ENCODE peak calls at places on chromosomes 12 and 14, in nine cellular contexts. One of them, this sample, is unnamed.

GRCh38 chr12:99984271-99985128 is at the start of gene ANKS1B:
- DNase-seq in psoas muscle: peak; percentile 70
- DNase-seq in H1: peak; percentile 25
- DNase-seq in astrocyte: peak; percentile 49
- DNase-seq in esophagus squamous epithelium: no peak
- DNase-seq in left ventricle myocardium inferior: peak; percentile 34
- DNase-seq in stomach: peak; percentile 49
- DNase-seq in fibroblast of lung: peak; percentile 9
- DNase-seq in neural progenitor cell: peak; percentile 86
- DNase-seq in this sample: peak; percentile 42

GRCh38 chr14:86279405-86279804 is 749.5 kb downstream of the FLRT2 start:
- DNase-seq in psoas muscle: no peak
- DNase-seq in H1: no peak
- DNase-seq in astrocyte: no peak
- DNase-seq in esophagus squamous epithelium: no peak
- DNase-seq in left ventricle myocardium inferior: no peak
- DNase-seq in stomach: no peak
- DNase-seq in fibroblast of lung: no peak
- DNase-seq in neural progenitor cell: no peak
- DNase-seq in this sample: no peak

GRCh38 chr14:104245075-104245474 is 106.7 kb downstream of the KIF26A start:
- DNase-seq in psoas muscle: no peak
- DNase-seq in H1: no peak
- DNase-seq in astrocyte: no peak
- DNase-seq in esophagus squamous epithelium: no peak
- DNase-seq in left ventricle myocardium inferior: no peak
- DNase-seq in stomach: peak; percentile 3
- DNase-seq in fibroblast of lung: no peak
- DNase-seq in neural progenitor cell: no peak
- DNase-seq in this sample: no peak

GRCh38 chr14:91945776-91946305 is 1.7 kb downstream of the FBLN5 start:
- DNase-seq in psoas muscle: no peak
- DNase-seq in H1: no peak
- DNase-seq in astrocyte: no peak
- DNase-seq in esophagus squamous epithelium: no peak
- DNase-seq in left ventricle myocardium inferior: no peak
- DNase-seq in stomach: no peak
- DNase-seq in fibroblast of lung: no peak
- DNase-seq in neural progenitor cell: no peak
- DNase-seq in this sample: no peak

GRCh38 chr12:114257687-114258086 is 148.3 kb downstream of the TBX5 start:
- DNase-seq in psoas muscle: no peak
- DNase-seq in H1: no peak
- DNase-seq in astrocyte: no peak
- DNase-seq in esophagus squamous epithelium: no peak
- DNase-seq in left ventricle myocardium inferior: no peak
- DNase-seq in stomach: no peak
- DNase-seq in fibroblast of lung: no peak
- DNase-seq in neural progenitor cell: no peak
- DNase-seq in this sample: no peak

GRCh38 chr12:48104531-48104930 is 1.3 kb downstream of the SENP1 start:
- DNase-seq in psoas muscle: no peak
- DNase-seq in H1: no peak
- DNase-seq in astrocyte: no peak
- DNase-seq in esophagus squamous epithelium: no peak
- DNase-seq in left ventricle myocardium inferior: no peak
- DNase-seq in stomach: no peak
- DNase-seq in fibroblast of lung: no peak
- DNase-seq in neural progenitor cell: no peak
- DNase-seq in this sample: no peak

GRCh38 chr12:46518729-46519128 is 146.2 kb upstream of the SLC38A2 start:
- DNase-seq in psoas muscle: no peak
- DNase-seq in H1: no peak
- DNase-seq in astrocyte: no peak
- DNase-seq in esophagus squamous epithelium: no peak
- DNase-seq in left ventricle myocardium inferior: no peak
- DNase-seq in stomach: no peak
- DNase-seq in fibroblast of lung: peak; percentile 37
- DNase-seq in neural progenitor cell: no peak
- DNase-seq in this sample: no peak

GRCh38 chr14:79057333-79057732 is 887.2 kb downstream of the NRXN3 start:
- DNase-seq in psoas muscle: no peak
- DNase-seq in H1: no peak
- DNase-seq in astrocyte: peak; percentile 22
- DNase-seq in esophagus squamous epithelium: no peak
- DNase-seq in left ventricle myocardium inferior: no peak
- DNase-seq in stomach: no peak
- DNase-seq in fibroblast of lung: peak; percentile 14
- DNase-seq in neural progenitor cell: no peak
- DNase-seq in this sample: no peak

GRCh38 chr14:20657216-20658211 is 16.0 kb upstream of the OR6S1 start:
- DNase-seq in psoas muscle: no peak
- DNase-seq in H1: peak; percentile 92
- DNase-seq in astrocyte: no peak
- DNase-seq in esophagus squamous epithelium: no peak
- DNase-seq in left ventricle myocardium inferior: no peak
- DNase-seq in stomach: no peak
- DNase-seq in fibroblast of lung: no peak
- DNase-seq in neural progenitor cell: peak; percentile 59
- DNase-seq in this sample: no peak

GRCh38 chr14:100825691-100826331 is at the start of gene MEG3:
- DNase-seq in psoas muscle: peak; percentile 75
- DNase-seq in H1: no peak
- DNase-seq in astrocyte: peak; percentile 70
- DNase-seq in esophagus squamous epithelium: no peak
- DNase-seq in left ventricle myocardium inferior: peak; percentile 35
- DNase-seq in stomach: no peak
- DNase-seq in fibroblast of lung: peak; percentile 89
- DNase-seq in neural progenitor cell: no peak
- DNase-seq in this sample: peak; percentile 55

GRCh38 chr12:50725011-50725899 is 38.6 kb upstream of the ATF1 start:
- DNase-seq in psoas muscle: no peak
- DNase-seq in H1: no peak
- DNase-seq in astrocyte: peak; percentile 33
- DNase-seq in esophagus squamous epithelium: no peak
- DNase-seq in left ventricle myocardium inferior: no peak
- DNase-seq in stomach: no peak
- DNase-seq in fibroblast of lung: peak; percentile 39
- DNase-seq in neural progenitor cell: no peak
- DNase-seq in this sample: no peak
- H3K4me1 ChIP-seq in psoas muscle: no peaks in the 10 kb centered on the region
- H3K4me1 ChIP-seq in H1: no peaks in the 10 kb centered on the region
- H3K4me1 ChIP-seq in astrocyte: no peaks in the 10 kb centered on the region
- H3K4me1 ChIP-seq in esophagus squamous epithelium: no peaks in the 10 kb centered on the region
- H3K4me1 ChIP-seq in left ventricle myocardium inferior: peaks cover 43% of the 10 kb centered on the region
- H3K4me1 ChIP-seq in stomach: peaks cover 6% of the 10 kb centered on the region
- H3K4me1 ChIP-seq in fibroblast of lung: no peaks in the 10 kb centered on the region
- H3K4me1 ChIP-seq in neural progenitor cell: no peaks in the 10 kb centered on the region
- H3K4me1 ChIP-seq in this sample: peaks cover 6% of the 10 kb centered on the region

DNA sequence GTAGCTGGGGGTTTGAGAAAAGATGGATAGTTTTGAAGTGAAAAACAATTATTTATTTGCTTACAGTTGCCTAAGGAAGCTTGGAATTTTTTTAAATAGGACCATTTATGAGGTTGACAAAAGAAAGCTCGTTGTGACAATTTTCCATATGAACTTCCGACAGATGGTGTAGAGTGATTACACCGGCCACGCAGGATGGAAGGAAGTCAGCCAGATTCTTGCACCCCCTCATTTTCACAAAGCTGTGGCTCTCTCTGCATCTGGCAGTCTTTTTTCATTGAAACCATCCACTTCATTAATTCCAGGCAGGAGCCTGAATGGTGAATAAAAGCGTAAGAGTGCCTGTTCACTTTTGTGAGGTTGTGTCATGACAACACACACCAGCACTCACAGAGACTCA is 1284.1 kb downstream of the AACS start:
- DNase-seq in psoas muscle: no peak
- DNase-seq in H1: no peak
- DNase-seq in astrocyte: no peak
- DNase-seq in esophagus squamous epithelium: no peak
- DNase-seq in left ventricle myocardium inferior: no peak
- DNase-seq in stomach: no peak
- DNase-seq in fibroblast of lung: no peak
- DNase-seq in neural progenitor cell: no peak
- DNase-seq in this sample: no peak
- H3K9me3 ChIP-seq in psoas muscle: no peaks in the 10 kb centered on the region
- H3K9me3 ChIP-seq in H1: peaks cover 5% of the 10 kb centered on the region
- H3K9me3 ChIP-seq in astrocyte: no peaks in the 10 kb centered on the region
- H3K9me3 ChIP-seq in esophagus squamous epithelium: no peaks in the 10 kb centered on the region
- H3K9me3 ChIP-seq in left ventricle myocardium inferior: peaks cover 7% of the 10 kb centered on the region
- H3K9me3 ChIP-seq in stomach: peaks cover 12% of the 10 kb centered on the region
- H3K9me3 ChIP-seq in fibroblast of lung: no peaks in the 10 kb centered on the region
- H3K9me3 ChIP-seq in neural progenitor cell: no peaks in the 10 kb centered on the region
- H3K9me3 ChIP-seq in this sample: no peaks in the 10 kb centered on the region

GRCh38 chr14:77141592-77142288 is at the start of gene ZDHHC22:
- DNase-seq in psoas muscle: no peak
- DNase-seq in H1: no peak
- DNase-seq in astrocyte: no peak
- DNase-seq in esophagus squamous epithelium: no peak
- DNase-seq in left ventricle myocardium inferior: no peak
- DNase-seq in stomach: no peak
- DNase-seq in fibroblast of lung: no peak
- DNase-seq in neural progenitor cell: no peak
- DNase-seq in this sample: no peak

GRCh38 chr14:77142289-77142814 is 761 bp upstream of the ZDHHC22 start:
- DNase-seq in psoas muscle: no peak
- DNase-seq in H1: no peak
- DNase-seq in astrocyte: no peak
- DNase-seq in esophagus squamous epithelium: no peak
- DNase-seq in left ventricle myocardium inferior: no peak
- DNase-seq in stomach: no peak
- DNase-seq in fibroblast of lung: no peak
- DNase-seq in neural progenitor cell: peak; percentile 77
- DNase-seq in this sample: no peak

GRCh38 chr14:77140343-77140936 is 1.2 kb downstream of the ZDHHC22 start:
- DNase-seq in psoas muscle: no peak
- DNase-seq in H1: no peak
- DNase-seq in astrocyte: no peak
- DNase-seq in esophagus squamous epithelium: no peak
- DNase-seq in left ventricle myocardium inferior: no peak
- DNase-seq in stomach: no peak
- DNase-seq in fibroblast of lung: no peak
- DNase-seq in neural progenitor cell: peak; percentile 55
- DNase-seq in this sample: no peak

GRCh38 chr14:77139540-77140342 is 1.9 kb downstream of the ZDHHC22 start:
- DNase-seq in psoas muscle: peak; percentile 61
- DNase-seq in H1: no peak
- DNase-seq in astrocyte: no peak
- DNase-seq in esophagus squamous epithelium: no peak
- DNase-seq in left ventricle myocardium inferior: no peak
- DNase-seq in stomach: no peak
- DNase-seq in fibroblast of lung: no peak
- DNase-seq in neural progenitor cell: peak; percentile 90
- DNase-seq in this sample: no peak

DNA sequence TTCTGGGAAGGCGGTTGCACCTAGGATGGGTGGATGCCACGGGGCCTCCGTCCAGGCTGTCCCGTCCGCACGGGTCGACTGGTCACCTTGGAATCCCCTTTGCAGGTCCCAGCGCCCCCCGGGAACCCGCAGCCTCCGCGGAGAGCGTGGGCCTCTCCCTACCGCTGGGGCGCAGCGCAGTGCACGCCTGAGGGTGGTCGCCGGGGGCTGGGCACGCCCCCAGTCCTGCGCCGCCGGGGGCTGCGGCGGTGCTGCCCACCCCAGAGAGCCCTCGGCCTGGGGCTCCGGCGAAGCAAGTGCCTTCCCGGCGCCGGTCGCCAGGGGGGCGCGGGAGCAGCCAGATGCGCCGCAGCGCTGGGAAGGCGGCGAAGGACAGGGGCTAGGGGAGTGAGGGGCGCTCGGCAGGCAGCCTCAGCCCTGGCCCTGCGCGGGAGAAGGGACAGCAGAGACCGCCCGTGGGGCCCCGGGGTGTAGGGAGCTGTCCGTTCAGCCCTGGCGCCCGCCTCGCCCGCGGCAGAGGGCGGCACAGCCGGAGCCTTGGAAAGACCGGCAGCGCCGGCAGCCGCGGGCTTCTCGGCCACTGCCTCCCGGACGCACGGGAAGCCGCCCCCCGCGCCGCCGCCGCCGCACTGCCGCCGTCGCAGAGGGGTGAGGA is 527 bp downstream of the ZDHHC22 start:
- DNase-seq in psoas muscle: no peak
- DNase-seq in H1: no peak
- DNase-seq in astrocyte: peak; percentile 23
- DNase-seq in esophagus squamous epithelium: no peak
- DNase-seq in left ventricle myocardium inferior: no peak
- DNase-seq in stomach: no peak
- DNase-seq in fibroblast of lung: no peak
- DNase-seq in neural progenitor cell: peak; percentile 92
- DNase-seq in this sample: no peak
- TF ChIP-seq CTCF in psoas muscle: peak; percentile 39
- TF ChIP-seq CTCF in H1: peak; percentile 55
- TF ChIP-seq CTCF in astrocyte: no peak
- TF ChIP-seq CTCF in esophagus squamous epithelium: no peak
- TF ChIP-seq CTCF in left ventricle myocardium inferior: peak; percentile 51
- TF ChIP-seq CTCF in stomach: peak; percentile 12
- TF ChIP-seq CTCF in fibroblast of lung: no peak
- TF ChIP-seq CTCF in neural progenitor cell: peak; percentile 62
- TF ChIP-seq CTCF in this sample: no peak

GRCh38 chr12:53949631-53950440 is 4.9 kb upstream of the HOXC12 start:
- DNase-seq in psoas muscle: peak; percentile 45
- DNase-seq in H1: no peak
- DNase-seq in astrocyte: no peak
- DNase-seq in esophagus squamous epithelium: no peak
- DNase-seq in left ventricle myocardium inferior: no peak
- DNase-seq in stomach: no peak
- DNase-seq in fibroblast of lung: no peak
- DNase-seq in neural progenitor cell: no peak
- DNase-seq in this sample: no peak

GRCh38 chr12:53950789-53951576 is 3.7 kb upstream of the HOXC12 start:
- DNase-seq in psoas muscle: peak; percentile 51
- DNase-seq in H1: no peak
- DNase-seq in astrocyte: no peak
- DNase-seq in esophagus squamous epithelium: no peak
- DNase-seq in left ventricle myocardium inferior: no peak
- DNase-seq in stomach: no peak
- DNase-seq in fibroblast of lung: no peak
- DNase-seq in neural progenitor cell: no peak
- DNase-seq in this sample: no peak

GRCh38 chr12:53951577-53952334 is 2.9 kb upstream of the HOXC12 start:
- DNase-seq in psoas muscle: peak; percentile 54
- DNase-seq in H1: no peak
- DNase-seq in astrocyte: no peak
- DNase-seq in esophagus squamous epithelium: no peak
- DNase-seq in left ventricle myocardium inferior: no peak
- DNase-seq in stomach: no peak
- DNase-seq in fibroblast of lung: no peak
- DNase-seq in neural progenitor cell: peak; percentile 40
- DNase-seq in this sample: no peak

GRCh38 chr12:53948650-53949593 is 5.8 kb upstream of the HOXC12 start:
- DNase-seq in psoas muscle: no peak
- DNase-seq in H1: no peak
- DNase-seq in astrocyte: no peak
- DNase-seq in esophagus squamous epithelium: no peak
- DNase-seq in left ventricle myocardium inferior: no peak
- DNase-seq in stomach: no peak
- DNase-seq in fibroblast of lung: no peak
- DNase-seq in neural progenitor cell: no peak
- DNase-seq in this sample: no peak

DNA sequence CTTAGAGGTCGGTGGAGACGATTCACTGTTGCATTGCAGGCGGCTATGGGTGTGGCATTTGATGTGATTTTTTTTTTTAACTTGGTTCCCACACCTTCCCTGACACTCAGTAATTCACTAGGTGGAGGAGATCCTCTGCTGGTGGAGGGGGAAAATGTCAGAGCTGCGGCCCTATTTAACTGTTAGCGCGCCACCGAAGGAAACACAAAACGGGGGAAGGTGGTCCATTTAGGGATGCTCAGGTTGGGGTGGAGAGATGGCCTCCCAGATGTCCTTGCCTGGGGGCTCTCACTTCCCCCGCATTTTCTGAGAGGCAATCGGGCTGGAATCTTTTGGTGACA is 4.3 kb upstream of the HOXC12 start:
- DNase-seq in psoas muscle: no peak
- DNase-seq in H1: no peak
- DNase-seq in astrocyte: no peak
- DNase-seq in esophagus squamous epithelium: no peak
- DNase-seq in left ventricle myocardium inferior: no peak
- DNase-seq in stomach: no peak
- DNase-seq in fibroblast of lung: no peak
- DNase-seq in neural progenitor cell: no peak
- DNase-seq in this sample: no peak
- H3K4me1 ChIP-seq in psoas muscle: no peaks in the 10 kb centered on the region
- H3K4me1 ChIP-seq in H1: peaks cover 7% of the 10 kb centered on the region
- H3K4me1 ChIP-seq in astrocyte: no peaks in the 10 kb centered on the region
- H3K4me1 ChIP-seq in esophagus squamous epithelium: peaks cover under 1% of the 10 kb centered on the region
- H3K4me1 ChIP-seq in left ventricle myocardium inferior: peaks cover 12% of the 10 kb centered on the region
- H3K4me1 ChIP-seq in stomach: peaks cover 25% of the 10 kb centered on the region
- H3K4me1 ChIP-seq in fibroblast of lung: no peaks in the 10 kb centered on the region
- H3K4me1 ChIP-seq in neural progenitor cell: no peaks in the 10 kb centered on the region
- H3K4me1 ChIP-seq in this sample: no peaks in the 10 kb centered on the region